ENCODE peak calls at places on chromosome 17, in ten cellular contexts. D is CD8-positive, alpha-beta T cell; K is stimulated activated CD8-positive, alpha-beta memory T cell treated with anti-CD3 and anti-CD28 coated beads, Interleukin-15, amount 100 ng/mL, for 1 hour; E is RPMI7951; V is HCEC 1CT; G is naive thymus-derived CD8-positive, alpha-beta T cell; L is ACHN; M is renal cortical epithelial cell; W is ovary; B is esophagus muscularis mucosa. Z is an unnamed sample.
A peak's percentile ranks its signal among the peaks of the same experiment; 100 is the strongest.

GRCh38 chr17:8534498-8535188 is 95.9 kb downstream of the MYH10 start:
- DNase-seq in D (no peak), K (no peak), E (no peak), V (no peak), G (no peak), L (no peak), M (no peak), W (no peak), B (no peak), Z (no peak)

GRCh38 chr17:4710693-4711634 is 532 bp downstream of the ARRB2 start:
- DNase-seq in D (peak; percentile 70), K (peak; percentile 28), E (no peak), V (no peak), G (peak; percentile 77), L (no peak), M (no peak), W (no peak), B (no peak), Z (no peak)

GRCh38 chr17:10058924-10059683 is 139.3 kb downstream of the GAS7 start:
- DNase-seq in D (no peak), K (no peak), E (no peak), V (no peak), G (no peak), L (no peak), M (no peak), W (no peak), B (no peak), Z (no peak)

GRCh38 chr17:20009302-20010098 is at the start of gene SPECC1:
- DNase-seq in D (peak; percentile 69), K (peak; percentile 64), E (no peak), V (no peak), G (peak; percentile 86), L (peak; percentile 81), M (peak; percentile 10), W (peak; percentile 95), B (no peak), Z (peak; percentile 63)

GRCh38 chr17:79808763-79809529 is 12.1 kb upstream of the CBX8 start:
- DNase-seq in D (no peak), K (no peak), E (no peak), V (peak; percentile 43), G (no peak), L (peak; percentile 71), M (peak; percentile 69), W (no peak), B (no peak), Z (no peak)

GRCh38 chr17:36975922-36976515 is 27.3 kb downstream of the AATF start:
- DNase-seq in D (no peak), K (no peak), E (no peak), V (no peak), G (no peak), L (no peak), M (no peak), W (no peak), B (no peak), Z (no peak)

GRCh38 chr17:42171831-42172230 is 9.1 kb downstream of the KCNH4 start:
- DNase-seq in D (no peak), K (no peak), E (no peak), V (no peak), G (no peak), L (no peak), M (no peak), W (no peak), B (no peak), Z (no peak)

GRCh38 chr17:2064980-2065785 is 10.3 kb downstream of the HIC1 start:
- DNase-seq in D (peak; percentile 62), K (no peak), E (peak; percentile 60), V (peak; percentile 55), G (peak; percentile 62), L (peak; percentile 45), M (no peak), W (no peak), B (no peak), Z (no peak)

GRCh38 chr17:11264183-11264871 is 23.3 kb downstream of the SHISA6 start:
- DNase-seq in D (no peak), K (no peak), E (no peak), V (no peak), G (no peak), L (peak; percentile 6), M (no peak), W (no peak), B (no peak), Z (no peak)

GRCh38 chr17:13544292-13544691 is 57.4 kb downstream of the HS3ST3A1 start:
- DNase-seq in D (no peak), K (no peak), E (peak; percentile 95), V (peak; percentile 93), G (no peak), L (peak; percentile 97), M (peak; percentile 60), W (peak; percentile 74), B (peak; percentile 94), Z (no peak)